ENCODE peak calls at places on chromosomes 7 and 10, in five cellular contexts. S, P, B, Q and W are unnamed samples.
A peak's percentile ranks its signal among the peaks of the same experiment; 100 is the strongest.

GRCh38 chr7:34759477-34760125 is 101.6 kb downstream of the NPSR1 start:
- DNase-seq in S (no peak), P (peak; percentile 65), B (peak; percentile 28), Q (peak; percentile 30), W (peak; percentile 64)

GRCh38 chr7:29479606-29480200 is 83.9 kb upstream of the PRR15 start:
- DNase-seq in S (peak; percentile 22), P (no peak), B (peak; percentile 16), Q (no peak), W (peak; percentile 58)

GRCh38 chr7:5231811-5232484 is 41.9 kb downstream of the WIPI2 start:
- DNase-seq in S (no peak), P (no peak), B (no peak), Q (no peak), W (no peak)

GRCh38 chr7:149587331-149587645 is 89.7 kb upstream of the ZNF746 start:
- DNase-seq in S (no peak), P (no peak), B (no peak), Q (no peak), W (no peak)

GRCh38 chr7:96136600-96137239 is 185.2 kb downstream of the SLC25A13 start:
- DNase-seq in S (no peak), P (no peak), B (no peak), Q (no peak), W (no peak)

GRCh38 chr7:7639847-7640220 is 718 bp upstream of the UMAD1 start:
- DNase-seq in S (no peak), P (peak; percentile 22), B (peak; percentile 36), Q (no peak), W (peak; percentile 27)

GRCh38 chr7:55247466-55247865 is 117.7 kb upstream of the LANCL2 start:
- DNase-seq in S (no peak), P (peak; percentile 26), B (peak; percentile 35), Q (no peak), W (peak; percentile 51)

GRCh38 chr10:77428776-77429395 is 208.7 kb downstream of the KCNMA1 start:
- DNase-seq in S (no peak), P (peak; percentile 92), B (peak; percentile 85), Q (no peak), W (peak; percentile 78)

GRCh38 chr7:116500071-116500853 is 724 bp downstream of the CAV2 start:
- DNase-seq in S (peak; percentile 49), P (peak; percentile 64), B (peak; percentile 61), Q (no peak), W (peak; percentile 69)

GRCh38 chr7:53993205-53993604 is 549.0 kb upstream of the VSTM2A start:
- DNase-seq in S (no peak), P (no peak), B (no peak), Q (no peak), W (no peak)

GRCh38 chr7:93226310-93226709 is at the start of gene HEPACAM2:
- DNase-seq in S (no peak), P (no peak), B (no peak), Q (no peak), W (no peak)

GRCh38 chr7:18305866-18306265 is 189.7 kb upstream of the HDAC9 start:
- DNase-seq in S (no peak), P (no peak), B (no peak), Q (no peak), W (no peak)

GRCh38 chr10:78973901-78974408 is 94.8 kb upstream of the ZMIZ1 start:
- DNase-seq in S (peak; percentile 79), P (peak; percentile 100), B (peak; percentile 74), Q (no peak), W (peak; percentile 68)

GRCh38 chr7:1351881-1352625 is 107.2 kb downstream of the MICALL2 start:
- DNase-seq in S (no peak), P (no peak), B (no peak), Q (no peak), W (no peak)

GRCh38 chr7:43038229-43038628 is 74.2 kb upstream of the HECW1 start:
- DNase-seq in S (no peak), P (peak; percentile 15), B (peak; percentile 45), Q (no peak), W (peak; percentile 71)

GRCh38 chr10:115818015-115818414 is 455.0 kb downstream of the GFRA1 start:
- DNase-seq in S (no peak), P (no peak), B (peak; percentile 35), Q (no peak), W (no peak)

GRCh38 chr7:157817433-157817832 is 480.6 kb downstream of the DNAJB6 start:
- DNase-seq in S (no peak), P (no peak), B (no peak), Q (no peak), W (no peak)

GRCh38 chr10:128632694-128633093 is 506.5 kb upstream of the MKI67 start:
- DNase-seq in S (no peak), P (no peak), B (no peak), Q (no peak), W (no peak)

GRCh38 chr10:83983578-83984255 is 155.6 kb upstream of the GHITM start:
- DNase-seq in S (no peak), P (no peak), B (peak; percentile 25), Q (peak; percentile 73), W (peak; percentile 6)

GRCh38 chr10:70315276-70315675 is 31.5 kb upstream of the NPFFR1 start:
- DNase-seq in S (no peak), P (no peak), B (no peak), Q (no peak), W (no peak)

GRCh38 chr7:44189286-44189992 is at the start of gene GCK:
- DNase-seq in S (no peak), P (no peak), B (no peak), Q (no peak), W (no peak)

GRCh38 chr10:64863836-64864235 is 1342.6 kb downstream of the REEP3 start:
- DNase-seq in S (no peak), P (peak; percentile 56), B (no peak), Q (no peak), W (no peak)

GRCh38 chr10:118907051-118907450 is 122.5 kb upstream of the NANOS1 start:
- DNase-seq in S (no peak), P (no peak), B (no peak), Q (no peak), W (no peak)

GRCh38 chr10:75028748-75029147 is 82.7 kb upstream of the SAMD8 start:
- DNase-seq in S (no peak), P (no peak), B (no peak), Q (no peak), W (no peak)

GRCh38 chr10:92816106-92816505 is 32.2 kb upstream of the EXOC6 start:
- DNase-seq in S (no peak), P (peak; percentile 26), B (no peak), Q (no peak), W (peak; percentile 79)

GRCh38 chr10:6054884-6055283 is 7.3 kb downstream of the IL2RA start:
- DNase-seq in S (no peak), P (no peak), B (no peak), Q (no peak), W (no peak)

GRCh38 chr7:106041140-106041717 is 70.9 kb downstream of the SYPL1 start:
- DNase-seq in S (no peak), P (peak; percentile 79), B (peak; percentile 40), Q (no peak), W (peak; percentile 36)

GRCh38 chr10:88190123-88190522 is 326.7 kb downstream of the PTEN start:
- DNase-seq in S (no peak), P (no peak), B (no peak), Q (no peak), W (no peak)

GRCh38 chr7:20786421-20786778 is 286 bp downstream of the SP8 start:
- DNase-seq in S (no peak), P (no peak), B (no peak), Q (no peak), W (no peak)

GRCh38 chr7:115297651-115298050 is 375.8 kb downstream of the MDFIC start:
- DNase-seq in S (no peak), P (peak; percentile 39), B (peak; percentile 2), Q (peak; percentile 40), W (peak; percentile 52)

GRCh38 chr7:38220452-38220851 is 42.4 kb downstream of the STARD3NL start:
- DNase-seq in S (no peak), P (no peak), B (no peak), Q (no peak), W (no peak)

GRCh38 chr7:7136423-7136822 is 45.9 kb upstream of the C1GALT1 start:
- DNase-seq in S (no peak), P (no peak), B (peak; percentile 45), Q (no peak), W (peak; percentile 49)

GRCh38 chr10:130994191-130994590 is 317.3 kb downstream of the TCERG1L start:
- DNase-seq in S (no peak), P (no peak), B (no peak), Q (no peak), W (no peak)
- H3K4me3 ChIP-seq in S (no peak overlapping the region), P (no peak overlapping the region), B (no peak overlapping the region), Q (no peak overlapping the region), W (no peak overlapping the region)

DNA sequence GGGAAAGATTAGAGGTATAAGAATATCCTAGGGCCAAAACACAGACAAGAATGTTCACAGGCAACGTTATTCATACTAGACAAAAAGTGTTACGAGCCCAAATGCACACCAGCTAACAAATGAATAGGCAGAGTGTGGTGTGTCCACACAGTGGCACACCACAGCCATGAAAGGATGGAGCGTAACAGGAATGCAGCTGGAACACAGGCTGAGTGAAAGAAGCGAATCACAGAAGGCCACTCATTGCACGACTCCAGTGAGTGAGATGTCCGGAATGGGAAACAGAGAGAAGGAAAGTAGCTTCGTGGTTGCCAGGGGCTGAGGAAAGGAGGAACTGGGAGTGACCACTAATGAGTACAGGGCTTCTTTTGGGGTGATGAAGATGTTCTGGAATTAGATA is 198.8 kb downstream of the TNS3 start:
- DNase-seq in S (no peak), P (no peak), B (no peak), Q (no peak), W (no peak)
- TF ChIP-seq CTCF in S (no peak), P (no peak), B (no peak), Q (no peak), W (no peak)

DNA sequence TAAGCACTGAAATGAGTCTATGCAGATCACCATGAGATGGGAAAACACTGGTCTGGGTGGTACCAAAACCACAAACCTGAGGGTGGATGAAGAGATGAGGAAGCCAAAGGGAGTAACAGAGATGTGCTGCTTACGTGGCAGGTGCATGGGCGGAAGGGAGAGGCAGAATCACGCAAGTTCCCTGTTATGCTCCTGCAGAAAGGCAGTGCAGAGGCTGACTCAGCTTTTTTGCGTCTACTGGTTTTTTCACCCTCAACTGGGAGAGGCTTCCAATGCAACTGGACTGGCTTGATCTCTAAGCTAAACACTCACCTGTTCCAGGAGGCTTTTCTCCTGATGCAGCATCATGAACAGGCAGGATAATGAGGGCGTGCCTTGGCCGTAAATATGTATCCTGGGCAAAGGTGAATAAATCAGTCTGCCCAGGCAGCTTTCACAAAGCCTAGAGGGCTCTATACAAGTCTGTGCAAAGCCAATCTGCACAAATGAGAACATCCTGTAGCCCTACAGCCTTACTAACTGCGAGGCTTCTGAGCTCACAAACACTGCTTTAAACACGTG is 95.4 kb upstream of the AFAP1L2 start:
- DNase-seq in S (no peak), P (peak; percentile 43), B (no peak), Q (peak; percentile 95), W (no peak)
- H3K4me3 ChIP-seq in S (no peak overlapping the region), P (no peak overlapping the region), B (no peak overlapping the region), Q (no peak overlapping the region), W (no peak overlapping the region)

DNA sequence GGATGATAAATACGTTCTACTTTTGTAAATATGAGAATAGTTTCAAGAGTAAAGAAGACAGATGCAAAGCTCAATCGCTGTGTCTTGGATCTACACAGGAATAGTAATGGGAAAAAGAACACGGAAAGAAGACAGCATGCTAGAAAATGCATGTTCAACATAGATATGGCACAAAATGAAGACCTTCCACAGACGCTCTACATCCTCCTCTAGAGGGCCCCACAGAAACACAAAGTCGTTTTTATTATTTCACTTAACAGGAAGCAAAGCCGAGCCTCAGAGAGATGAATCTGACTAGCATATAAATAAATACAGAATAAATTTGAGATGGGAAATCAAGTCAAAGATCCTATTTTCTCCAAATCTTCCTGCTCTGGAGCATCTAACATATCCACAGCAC is 292.6 kb downstream of the PARD3 start:
- DNase-seq in S (no peak), P (peak; percentile 92), B (peak; percentile 57), Q (no peak), W (peak; percentile 74)
- TF ChIP-seq CTCF in S (peak; percentile 42), P (peak; percentile 99), B (peak; percentile 61), Q (peak; percentile 23), W (peak; percentile 67)